ENCODE peak calls at places on chromosomes 16 and 17, in five cellular contexts. Q is omental fat pad; O is CD8-positive, alpha-beta T cell; N is hepatocyte; M is pancreas. K is an unnamed sample.

GRCh38 chr16:50136399-50136798 is 16.7 kb upstream of the TENT4B start:
- DNase-seq in M (no peak), Q (no peak), N (no peak), O (no peak), K (no peak)

GRCh38 chr16:85844786-85845185 is 45.3 kb downstream of the COX4I1 start:
- DNase-seq in O (no peak), M (no peak), N (peak; percentile 54), Q (no peak), K (no peak)

GRCh38 chr16:19168173-19169080 is at the start of gene SYT17:
- DNase-seq in N (peak; percentile 68), M (peak; percentile 8), O (no peak), Q (no peak), K (no peak)

GRCh38 chr16:49462989-49463371 is 89.4 kb downstream of the C16orf78 start:
- DNase-seq in M (no peak), O (peak; percentile 11), Q (no peak), N (no peak), K (no peak)

GRCh38 chr17:82440991-82441627 is 9.4 kb downstream of the CYBC1 start:
- DNase-seq in N (no peak), O (no peak), M (no peak), Q (no peak), K (no peak)

GRCh38 chr16:75402821-75403475 is 30.4 kb downstream of the CFDP1 start:
- DNase-seq in O (no peak), Q (no peak), N (peak; percentile 47), M (no peak), K (peak; percentile 60)

GRCh38 chr16:97822-98221 is 19.8 kb downstream of the MPG start:
- DNase-seq in O (no peak), Q (no peak), M (no peak), N (no peak), K (no peak)

GRCh38 chr17:65156835-65157565 is 19.8 kb downstream of the RGS9 start:
- DNase-seq in Q (no peak), M (no peak), O (no peak), N (no peak), K (no peak)

GRCh38 chr16:12876778-12877177 is 24.6 kb upstream of the SHISA9 start:
- DNase-seq in N (no peak), O (no peak), Q (no peak), M (no peak), K (no peak)

GRCh38 chr16:86519649-86520316 is 9.5 kb downstream of the FOXF1 start:
- DNase-seq in M (peak; percentile 15), O (peak; percentile 59), Q (peak; percentile 41), N (peak; percentile 86), K (peak; percentile 31)

GRCh38 chr16:70741779-70742125 is 55.9 kb upstream of the MTSS2 start:
- DNase-seq in Q (no peak), M (no peak), O (no peak), N (no peak), K (no peak)

GRCh38 chr17:73801455-73802100 is 157.3 kb upstream of the SDK2 start:
- DNase-seq in M (no peak), N (no peak), O (no peak), Q (no peak), K (no peak)

GRCh38 chr17:28249706-28250105 is 69.3 kb upstream of the TMEM97 start:
- DNase-seq in O (no peak), M (no peak), Q (no peak), N (no peak), K (no peak)

GRCh38 chr16:89918453-89919347 is at the start of gene MC1R:
- DNase-seq in N (peak; percentile 72), Q (no peak), O (no peak), M (no peak), K (no peak)

GRCh38 chr16:89193021-89193575 is 7.2 kb downstream of the SLC22A31 start:
- DNase-seq in N (peak; percentile 49), Q (no peak), O (no peak), M (peak; percentile 85), K (peak; percentile 27)

GRCh38 chr16:86515780-86516617 is 5.7 kb downstream of the FOXF1 start:
- DNase-seq in Q (no peak), O (no peak), N (no peak), M (no peak), K (no peak)

GRCh38 chr16:8600144-8600856 is 10.0 kb upstream of the TMEM114 start:
- DNase-seq in M (no peak), O (no peak), Q (no peak), N (no peak), K (no peak)

GRCh38 chr16:13791095-13791494 is 128.9 kb upstream of the ERCC4 start:
- DNase-seq in Q (no peak), N (no peak), M (no peak), O (no peak), K (no peak)

GRCh38 chr17:36112572-36112971 is 8.9 kb downstream of the CCL4 start:
- DNase-seq in N (no peak), O (no peak), Q (no peak), M (no peak), K (no peak)

GRCh38 chr16:87575027-87575804 is 27.1 kb upstream of the JPH3 start:
- DNase-seq in Q (no peak), M (no peak), N (no peak), O (no peak), K (no peak)

GRCh38 chr17:67606896-67607604 is 110.7 kb upstream of the NOL11 start:
- DNase-seq in Q (no peak), N (no peak), O (no peak), M (peak; percentile 42), K (no peak)

GRCh38 chr16:4500283-4500682 is 24.1 kb downstream of the HMOX2 start:
- DNase-seq in N (peak; percentile 77), Q (no peak), M (no peak), O (no peak), K (peak; percentile 84)

GRCh38 chr17:48494335-48494734 is 36.5 kb downstream of the HOXB1 start:
- DNase-seq in N (no peak), M (no peak), O (no peak), Q (no peak), K (peak; percentile 58)

GRCh38 chr17:59848778-59849177 is 44.0 kb downstream of the TUBD1 start:
- DNase-seq in O (no peak), N (peak; percentile 60), Q (no peak), M (peak; percentile 52), K (no peak)

GRCh38 chr17:37131064-37131463 is 182.3 kb downstream of the AATF start:
- DNase-seq in M (no peak), N (peak; percentile 37), Q (no peak), O (no peak), K (no peak)

GRCh38 chr17:81097134-81097942 is 62.4 kb downstream of the BAIAP2 start:
- DNase-seq in M (no peak), Q (peak; percentile 82), N (peak; percentile 94), O (peak; percentile 60), K (peak; percentile 67)

GRCh38 chr17:60720763-60721531 is 43.3 kb downstream of the BCAS3 start:
- DNase-seq in Q (no peak), M (peak; percentile 4), O (peak; percentile 22), N (peak; percentile 83), K (peak; percentile 54)

GRCh38 chr17:40541060-40541872 is 24.0 kb downstream of the CCR7 start:
- DNase-seq in Q (no peak), N (peak; percentile 46), M (no peak), O (peak; percentile 69), K (no peak)

GRCh38 chr16:73176577-73177013 is 128.7 kb upstream of the ZFHX3 start:
- DNase-seq in Q (no peak), O (no peak), N (peak; percentile 27), M (no peak), K (peak; percentile 97)

GRCh38 chr16:52114414-52114813 is 432.5 kb downstream of the TOX3 start:
- DNase-seq in O (no peak), N (peak; percentile 8), M (no peak), Q (no peak), K (peak; percentile 77)

GRCh38 chr17:3025421-3026124 is 37.8 kb downstream of the OR1D5 start:
- DNase-seq in Q (no peak), M (no peak), O (no peak), N (no peak), K (no peak)

GRCh38 chr16:74123826-74124225 is 172.8 kb upstream of the PSMD7 start:
- DNase-seq in N (no peak), Q (no peak), O (no peak), M (no peak), K (peak; percentile 64)

GRCh38 chr17:34713687-34714086 is 134.3 kb downstream of the TMEM132E start:
- DNase-seq in O (no peak), M (no peak), N (no peak), Q (no peak), K (no peak)

GRCh38 chr17:9217151-9218067 is 196.1 kb downstream of the NTN1 start:
- DNase-seq in M (no peak), O (no peak), N (peak; percentile 65), Q (no peak), K (peak; percentile 58)

GRCh38 chr17:32609085-32609484 is 122.3 kb downstream of the CDK5R1 start:
- DNase-seq in M (peak; percentile 16), Q (no peak), O (peak; percentile 74), N (no peak), K (peak; percentile 52)
- TF ChIP-seq CTCF in M (no peak), Q (no peak), O (peak; percentile 64), N (no peak), K (peak; percentile 64)

DNA sequence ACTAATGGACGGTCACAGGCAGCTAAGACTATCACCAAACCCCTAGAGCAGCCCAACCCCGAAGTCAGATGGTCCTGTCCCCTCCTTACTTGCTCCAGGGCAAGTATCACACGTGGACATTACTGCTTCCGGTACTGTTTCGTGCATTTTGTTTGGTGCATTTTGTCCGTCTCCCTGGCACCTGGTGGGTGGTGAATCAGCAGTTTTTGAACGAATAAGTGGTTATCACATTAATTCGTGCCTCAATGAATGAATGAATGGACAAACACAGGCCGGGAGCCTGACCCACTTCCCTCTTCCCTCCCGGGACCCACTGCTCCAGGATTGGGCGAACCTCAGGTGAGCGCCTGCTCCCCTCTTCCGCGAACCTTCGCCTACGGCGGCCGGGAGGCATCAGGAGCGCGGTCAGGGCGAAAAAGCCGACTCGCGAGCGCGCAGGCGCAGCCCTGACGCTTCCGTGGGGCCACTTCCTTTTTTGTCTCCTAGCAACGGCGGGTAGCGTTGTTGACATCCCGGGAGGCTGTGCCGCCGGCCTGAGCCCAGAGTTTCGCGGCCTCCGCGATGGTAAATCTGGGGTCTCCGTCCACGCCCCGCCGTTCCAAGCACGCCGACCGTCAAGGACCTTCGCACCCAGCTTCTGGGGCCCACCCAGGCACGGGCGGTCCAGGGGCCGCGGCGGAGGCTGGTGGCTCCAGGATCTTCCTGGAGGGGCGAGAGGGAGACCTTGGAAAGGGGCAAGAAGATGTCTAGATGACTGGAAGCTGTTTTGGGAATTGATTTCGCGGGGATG is at the start of gene DYNLRB2:
- DNase-seq in Q (peak; percentile 65), N (peak; percentile 97), M (peak; percentile 96), O (peak; percentile 88), K (peak; percentile 86)
- TF ChIP-seq CTCF in Q (no peak), N (no peak), M (no peak), O (no peak), K (no peak)

GRCh38 chr16:1348926-1349325 is 2.8 kb downstream of the TSR3 start:
- DNase-seq in O (no peak), N (no peak), M (no peak), Q (no peak), K (no peak)
- TF ChIP-seq CTCF in O (no peak), N (no peak), M (no peak), Q (no peak), K (no peak)

DNA sequence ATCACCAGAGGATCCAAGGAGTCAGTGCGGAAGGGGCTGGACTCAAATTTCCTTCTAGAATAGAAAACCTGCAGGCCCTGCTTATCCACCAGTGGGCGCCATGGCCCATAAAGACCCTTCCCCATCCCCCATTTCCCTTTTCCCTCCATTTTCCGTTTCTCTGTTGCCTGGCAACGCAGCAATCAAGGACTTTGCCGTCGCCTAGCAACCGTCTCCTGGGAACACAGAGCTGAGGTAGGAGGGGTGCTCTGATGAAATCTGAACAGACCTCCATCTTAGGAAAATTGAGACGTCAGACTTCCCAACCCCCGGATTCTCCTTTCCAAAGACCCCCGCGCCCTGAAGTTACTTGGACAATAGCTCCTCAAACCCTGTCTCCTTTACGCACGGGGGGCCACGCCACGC is 5.7 kb downstream of the DLG4 start:
- DNase-seq in N (peak; percentile 92), M (peak; percentile 86), O (no peak), Q (peak; percentile 51), K (peak; percentile 69)
- TF ChIP-seq CTCF in N (peak; percentile 57), M (peak; percentile 16), O (peak; percentile 62), Q (no peak), K (peak; percentile 47)

K was measured in bronchial epithelial cell.